ENCODE peak calls at places on chromosomes 16 and 17, in five cellular contexts. One of them, this sample, is unnamed.

GRCh38 chr16:719815-720506 is 985 bp upstream of the ANTKMT start:
- DNase-seq in thoracic aorta: no peak
- DNase-seq in transverse colon: peak; percentile 34
- DNase-seq in choroid plexus epithelial cell: no peak
- DNase-seq in foreskin keratinocyte: no peak
- DNase-seq in this sample: no peak

GRCh38 chr17:38572665-38573365 is 32.9 kb downstream of the SRCIN1 start:
- DNase-seq in choroid plexus epithelial cell: no peak
- DNase-seq in thoracic aorta: no peak
- DNase-seq in transverse colon: no peak
- DNase-seq in foreskin keratinocyte: no peak
- DNase-seq in this sample: peak; percentile 35

GRCh38 chr16:86755571-86756006 is 177.2 kb downstream of the FOXL1 start:
- DNase-seq in transverse colon: no peak
- DNase-seq in foreskin keratinocyte: no peak
- DNase-seq in thoracic aorta: no peak
- DNase-seq in choroid plexus epithelial cell: no peak
- DNase-seq in this sample: no peak

GRCh38 chr16:57630402-57630787 is 2.0 kb downstream of the ADGRG1 start:
- DNase-seq in choroid plexus epithelial cell: no peak
- DNase-seq in thoracic aorta: no peak
- DNase-seq in foreskin keratinocyte: no peak
- DNase-seq in transverse colon: no peak
- DNase-seq in this sample: no peak

GRCh38 chr16:22183335-22183734 is 21.0 kb downstream of the SDR42E2 start:
- DNase-seq in thoracic aorta: no peak
- DNase-seq in foreskin keratinocyte: no peak
- DNase-seq in choroid plexus epithelial cell: no peak
- DNase-seq in transverse colon: no peak
- DNase-seq in this sample: no peak

GRCh38 chr16:5108505-5109158 is 11.0 kb upstream of the EEF2KMT start:
- DNase-seq in thoracic aorta: no peak
- DNase-seq in foreskin keratinocyte: no peak
- DNase-seq in choroid plexus epithelial cell: no peak
- DNase-seq in transverse colon: no peak
- DNase-seq in this sample: no peak

GRCh38 chr17:8186787-8187516 is 3.0 kb downstream of the BORCS6 start:
- DNase-seq in choroid plexus epithelial cell: peak; percentile 98
- DNase-seq in foreskin keratinocyte: peak; percentile 94
- DNase-seq in transverse colon: peak; percentile 96
- DNase-seq in thoracic aorta: peak; percentile 81
- DNase-seq in this sample: peak; percentile 93

GRCh38 chr17:28394717-28395116 is 11.3 kb downstream of the SLC46A1 start:
- DNase-seq in choroid plexus epithelial cell: peak; percentile 22
- DNase-seq in transverse colon: no peak
- DNase-seq in thoracic aorta: no peak
- DNase-seq in foreskin keratinocyte: no peak
- DNase-seq in this sample: no peak

GRCh38 chr16:68070249-68070725 is 14.9 kb upstream of the NFATC3 start:
- DNase-seq in choroid plexus epithelial cell: no peak
- DNase-seq in foreskin keratinocyte: no peak
- DNase-seq in transverse colon: no peak
- DNase-seq in thoracic aorta: no peak
- DNase-seq in this sample: no peak

GRCh38 chr16:74480150-74481029 is 59.1 kb upstream of the CLEC18B start:
- DNase-seq in thoracic aorta: no peak
- DNase-seq in foreskin keratinocyte: peak; percentile 46
- DNase-seq in transverse colon: peak; percentile 86
- DNase-seq in choroid plexus epithelial cell: peak; percentile 34
- DNase-seq in this sample: no peak

GRCh38 chr17:1490643-1491405 is 1.7 kb downstream of the MYO1C start:
- DNase-seq in transverse colon: peak; percentile 84
- DNase-seq in thoracic aorta: no peak
- DNase-seq in choroid plexus epithelial cell: no peak
- DNase-seq in foreskin keratinocyte: no peak
- DNase-seq in this sample: peak; percentile 56

GRCh38 chr16:69889295-69889964 is 61.7 kb upstream of the CLEC18A start:
- DNase-seq in thoracic aorta: no peak
- DNase-seq in foreskin keratinocyte: no peak
- DNase-seq in choroid plexus epithelial cell: no peak
- DNase-seq in transverse colon: no peak
- DNase-seq in this sample: no peak

GRCh38 chr16:4500283-4500682 is 24.1 kb downstream of the HMOX2 start:
- DNase-seq in choroid plexus epithelial cell: peak; percentile 85
- DNase-seq in thoracic aorta: no peak
- DNase-seq in foreskin keratinocyte: no peak
- DNase-seq in transverse colon: no peak
- DNase-seq in this sample: no peak

GRCh38 chr16:4870138-4870671 is 22.9 kb downstream of the UBN1 start:
- DNase-seq in thoracic aorta: no peak
- DNase-seq in choroid plexus epithelial cell: no peak
- DNase-seq in foreskin keratinocyte: no peak
- DNase-seq in transverse colon: no peak
- DNase-seq in this sample: no peak

GRCh38 chr17:56739376-56739775 is 94.3 kb downstream of the C17orf67 start:
- DNase-seq in transverse colon: no peak
- DNase-seq in foreskin keratinocyte: no peak
- DNase-seq in choroid plexus epithelial cell: peak; percentile 49
- DNase-seq in thoracic aorta: no peak
- DNase-seq in this sample: no peak

GRCh38 chr16:11667824-11668589 is at the start of gene SNN:
- DNase-seq in choroid plexus epithelial cell: peak; percentile 83
- DNase-seq in thoracic aorta: no peak
- DNase-seq in transverse colon: peak; percentile 90
- DNase-seq in foreskin keratinocyte: no peak
- DNase-seq in this sample: peak; percentile 94

GRCh38 chr17:56913000-56913866 is 616 bp downstream of the TRIM25 start:
- DNase-seq in transverse colon: no peak
- DNase-seq in choroid plexus epithelial cell: peak; percentile 25
- DNase-seq in thoracic aorta: no peak
- DNase-seq in foreskin keratinocyte: no peak
- DNase-seq in this sample: peak; percentile 21

GRCh38 chr17:56319531-56319930 is 166.3 kb downstream of the ANKFN1 start:
- DNase-seq in choroid plexus epithelial cell: peak; percentile 71
- DNase-seq in foreskin keratinocyte: peak; percentile 14
- DNase-seq in thoracic aorta: no peak
- DNase-seq in transverse colon: no peak
- DNase-seq in this sample: no peak

GRCh38 chr16:49849037-49849436 is 6.9 kb downstream of the ZNF423 start:
- DNase-seq in thoracic aorta: no peak
- DNase-seq in transverse colon: no peak
- DNase-seq in foreskin keratinocyte: no peak
- DNase-seq in choroid plexus epithelial cell: no peak
- DNase-seq in this sample: no peak

GRCh38 chr16:82062645-82063058 is 27.6 kb downstream of the HSD17B2 start:
- DNase-seq in thoracic aorta: no peak
- DNase-seq in transverse colon: no peak
- DNase-seq in foreskin keratinocyte: no peak
- DNase-seq in choroid plexus epithelial cell: peak; percentile 44
- DNase-seq in this sample: no peak

GRCh38 chr16:82059161-82059982 is 24.3 kb downstream of the HSD17B2 start:
- DNase-seq in choroid plexus epithelial cell: no peak
- DNase-seq in foreskin keratinocyte: no peak
- DNase-seq in transverse colon: no peak
- DNase-seq in thoracic aorta: no peak
- DNase-seq in this sample: no peak

GRCh38 chr16:82059983-82060421 is 24.9 kb downstream of the HSD17B2 start:
- DNase-seq in foreskin keratinocyte: no peak
- DNase-seq in thoracic aorta: no peak
- DNase-seq in transverse colon: no peak
- DNase-seq in choroid plexus epithelial cell: no peak
- DNase-seq in this sample: no peak

GRCh38 chr16:82063456-82064082 is 28.5 kb downstream of the HSD17B2 start:
- DNase-seq in transverse colon: no peak
- DNase-seq in foreskin keratinocyte: no peak
- DNase-seq in thoracic aorta: no peak
- DNase-seq in choroid plexus epithelial cell: no peak
- DNase-seq in this sample: no peak

DNA sequence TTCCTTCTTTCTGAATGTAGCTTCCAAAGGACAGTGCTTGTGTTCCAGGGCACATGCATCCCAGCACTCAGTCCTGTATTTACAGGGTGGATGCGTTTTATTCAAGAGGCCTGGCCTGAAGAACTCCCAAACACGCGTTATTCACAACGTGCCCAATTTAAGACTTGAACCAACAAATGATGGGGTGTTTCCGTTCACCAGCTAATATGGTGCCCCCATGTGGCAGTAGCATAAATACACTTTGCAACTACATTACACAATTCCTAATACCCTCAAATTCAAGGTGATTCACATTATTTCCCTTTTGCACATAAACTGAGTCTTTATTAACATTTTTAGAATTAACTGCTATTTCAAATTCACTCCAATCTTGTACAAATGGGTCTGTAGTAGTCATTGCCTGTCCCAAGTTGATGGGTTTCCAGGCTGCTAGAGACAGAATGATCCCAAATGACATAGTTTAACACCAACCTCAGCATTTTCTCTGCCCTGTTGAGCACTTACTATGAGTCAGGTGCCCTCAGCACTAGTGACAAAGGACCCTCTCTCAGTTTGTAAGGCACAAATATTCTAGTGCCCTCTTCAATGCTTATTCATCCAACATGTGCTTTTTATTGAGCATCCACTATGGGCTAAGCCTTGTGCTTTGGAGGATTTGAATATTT is 26.9 kb downstream of the HSD17B2 start:
- DNase-seq in choroid plexus epithelial cell: peak; percentile 68
- DNase-seq in foreskin keratinocyte: no peak
- DNase-seq in thoracic aorta: no peak
- DNase-seq in transverse colon: no peak
- DNase-seq in this sample: peak; percentile 10
- TF ChIP-seq CTCF in choroid plexus epithelial cell: peak; percentile 73
- TF ChIP-seq CTCF in foreskin keratinocyte: peak; percentile 77
- TF ChIP-seq CTCF in thoracic aorta: no peak
- TF ChIP-seq CTCF in transverse colon: peak; percentile 17
- TF ChIP-seq CTCF in this sample: peak; percentile 57

GRCh38 chr16:85173077-85173980 is 61.1 kb upstream of the CIBAR2 start:
- DNase-seq in choroid plexus epithelial cell: peak; percentile 85
- DNase-seq in thoracic aorta: no peak
- DNase-seq in foreskin keratinocyte: peak; percentile 89
- DNase-seq in transverse colon: no peak
- DNase-seq in this sample: peak; percentile 55
- TF ChIP-seq CTCF in choroid plexus epithelial cell: peak; percentile 39
- TF ChIP-seq CTCF in thoracic aorta: no peak
- TF ChIP-seq CTCF in foreskin keratinocyte: no peak
- TF ChIP-seq CTCF in transverse colon: no peak
- TF ChIP-seq CTCF in this sample: no peak

GRCh38 chr17:6108987-6109386 is 38.8 kb downstream of the WSCD1 start:
- DNase-seq in thoracic aorta: no peak
- DNase-seq in transverse colon: peak; percentile 1
- DNase-seq in choroid plexus epithelial cell: no peak
- DNase-seq in foreskin keratinocyte: no peak
- DNase-seq in this sample: no peak
- TF ChIP-seq CTCF in thoracic aorta: no peak
- TF ChIP-seq CTCF in transverse colon: no peak
- TF ChIP-seq CTCF in choroid plexus epithelial cell: no peak
- TF ChIP-seq CTCF in foreskin keratinocyte: no peak
- TF ChIP-seq CTCF in this sample: no peak

GRCh38 chr17:3036800-3037199 is 26.6 kb downstream of the OR1D5 start:
- DNase-seq in thoracic aorta: no peak
- DNase-seq in choroid plexus epithelial cell: no peak
- DNase-seq in foreskin keratinocyte: no peak
- DNase-seq in transverse colon: no peak
- DNase-seq in this sample: no peak

GRCh38 chr17:3040882-3041281 is 22.5 kb downstream of the OR1D5 start:
- DNase-seq in thoracic aorta: no peak
- DNase-seq in foreskin keratinocyte: no peak
- DNase-seq in transverse colon: no peak
- DNase-seq in choroid plexus epithelial cell: no peak
- DNase-seq in this sample: no peak

GRCh38 chr17:3039748-3040147 is 23.7 kb downstream of the OR1D5 start:
- DNase-seq in foreskin keratinocyte: no peak
- DNase-seq in thoracic aorta: no peak
- DNase-seq in choroid plexus epithelial cell: no peak
- DNase-seq in transverse colon: no peak
- DNase-seq in this sample: no peak

GRCh38 chr17:3037259-3037658 is 26.1 kb downstream of the OR1D5 start:
- DNase-seq in thoracic aorta: no peak
- DNase-seq in foreskin keratinocyte: no peak
- DNase-seq in transverse colon: no peak
- DNase-seq in choroid plexus epithelial cell: no peak
- DNase-seq in this sample: no peak

GRCh38 chr17:3038941-3039340 is 24.5 kb downstream of the OR1D5 start:
- DNase-seq in transverse colon: no peak
- DNase-seq in thoracic aorta: no peak
- DNase-seq in choroid plexus epithelial cell: no peak
- DNase-seq in foreskin keratinocyte: no peak
- DNase-seq in this sample: no peak
- TF ChIP-seq CTCF in transverse colon: no peak
- TF ChIP-seq CTCF in thoracic aorta: no peak
- TF ChIP-seq CTCF in choroid plexus epithelial cell: no peak
- TF ChIP-seq CTCF in foreskin keratinocyte: peak; percentile 28
- TF ChIP-seq CTCF in this sample: no peak

GRCh38 chr17:79707931-79708891 is 22.5 kb upstream of the ENPP7 start:
- DNase-seq in transverse colon: peak; percentile 54
- DNase-seq in foreskin keratinocyte: no peak
- DNase-seq in thoracic aorta: no peak
- DNase-seq in choroid plexus epithelial cell: peak; percentile 53
- DNase-seq in this sample: peak; percentile 72
- TF ChIP-seq CTCF in transverse colon: peak; percentile 78
- TF ChIP-seq CTCF in foreskin keratinocyte: peak; percentile 76
- TF ChIP-seq CTCF in thoracic aorta: peak; percentile 75
- TF ChIP-seq CTCF in choroid plexus epithelial cell: peak; percentile 81
- TF ChIP-seq CTCF in this sample: peak; percentile 93

DNA sequence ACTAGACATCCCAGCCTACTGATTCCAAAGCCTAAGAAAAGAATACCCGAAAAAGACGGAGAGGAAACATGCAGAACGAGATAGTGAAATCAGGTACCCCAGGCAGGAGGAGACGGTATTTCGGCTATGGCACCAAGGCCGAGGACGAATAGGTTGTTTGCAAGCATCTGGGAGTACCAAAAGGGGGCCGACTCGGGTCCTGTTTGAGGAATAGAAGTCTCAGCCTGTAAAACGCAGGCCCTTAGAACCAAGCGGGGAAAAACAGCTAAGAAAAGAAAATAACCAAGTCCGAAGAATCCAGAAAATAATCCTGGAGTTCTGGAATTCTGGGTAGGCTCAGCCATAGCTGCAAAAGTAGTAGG is 537 bp downstream of the SLC35B1 start:
- DNase-seq in choroid plexus epithelial cell: peak; percentile 22
- DNase-seq in transverse colon: no peak
- DNase-seq in foreskin keratinocyte: no peak
- DNase-seq in thoracic aorta: no peak
- DNase-seq in this sample: no peak
- TF ChIP-seq CTCF in choroid plexus epithelial cell: peak; percentile 17
- TF ChIP-seq CTCF in transverse colon: no peak
- TF ChIP-seq CTCF in foreskin keratinocyte: peak; percentile 0
- TF ChIP-seq CTCF in thoracic aorta: no peak
- TF ChIP-seq CTCF in this sample: no peak

DNA sequence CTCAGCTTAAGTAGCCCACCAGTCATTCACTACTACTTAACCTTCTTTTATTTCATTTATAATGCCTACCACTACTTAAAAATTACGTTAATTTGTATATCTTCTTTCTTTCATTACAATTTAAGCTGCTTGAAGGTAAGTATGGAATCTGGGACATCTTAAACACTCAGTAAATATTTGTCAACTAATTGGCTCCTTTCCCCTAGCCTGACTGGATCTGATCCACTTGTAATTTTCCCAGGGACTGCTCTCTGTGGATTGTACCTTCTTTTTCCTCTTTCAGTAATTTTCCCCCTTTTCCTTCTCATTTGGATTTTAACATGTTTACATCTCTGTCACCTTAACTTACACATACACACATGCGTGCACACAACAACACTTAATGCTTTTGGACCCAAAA is 152.4 kb upstream of the RBL2 start:
- DNase-seq in transverse colon: no peak
- DNase-seq in choroid plexus epithelial cell: no peak
- DNase-seq in foreskin keratinocyte: no peak
- DNase-seq in thoracic aorta: no peak
- DNase-seq in this sample: no peak
- TF ChIP-seq CTCF in transverse colon: no peak
- TF ChIP-seq CTCF in choroid plexus epithelial cell: no peak
- TF ChIP-seq CTCF in foreskin keratinocyte: no peak
- TF ChIP-seq CTCF in thoracic aorta: no peak
- TF ChIP-seq CTCF in this sample: no peak

This sample was measured in endothelial cell.